ENCODE peak calls at places on chromosomes 13 and 19, in ten cellular contexts. G, Z, B, K, H, S, P, T, O and F are unnamed samples.

GRCh38 chr13:28339419-28339818 is 155.5 kb downstream of the FLT1 start:
- DNase-seq in P (no peak), K (no peak), T (no peak), S (peak), O (no peak), G (no peak), B (no peak), H (no peak), Z (no peak), F (no peak)

GRCh38 chr19:45403781-45404556 is 900 bp downstream of the PPP1R13L start:
- DNase-seq in O (peak), B (no peak), Z (peak), P (peak), G (peak), K (peak), S (peak), H (no peak), T (no peak), F (peak)

GRCh38 chr13:83568019-83568418 is 314.3 kb downstream of the SLITRK1 start:
- DNase-seq in T (no peak), H (no peak), B (no peak), G (no peak), Z (no peak), P (no peak), K (no peak), O (no peak), S (no peak), F (no peak)

GRCh38 chr19:1446713-1447564 is 3.0 kb upstream of the APC2 start:
- DNase-seq in P (peak), H (no peak), Z (no peak), B (no peak), O (peak), G (peak), K (no peak), T (no peak), S (no peak), F (no peak)

GRCh38 chr19:31349160-31349881 is at the start of gene TSHZ3:
- DNase-seq in P (peak), O (no peak), H (no peak), S (peak), B (peak), K (no peak), Z (peak), G (no peak), T (peak), F (peak)

GRCh38 chr19:16849168-16849567 is 20.0 kb downstream of the SIN3B start:
- DNase-seq in H (no peak), P (no peak), O (no peak), Z (no peak), T (no peak), B (no peak), S (no peak), K (no peak), G (no peak), F (no peak)

GRCh38 chr13:111383591-111384440 is 63.4 kb downstream of the TEX29 start:
- DNase-seq in P (no peak), G (no peak), O (no peak), T (no peak), Z (no peak), S (no peak), B (no peak), H (no peak), K (no peak), F (peak)

GRCh38 chr19:19342086-19343015 is 21.7 kb downstream of the MAU2 start:
- DNase-seq in Z (no peak), O (peak), G (peak), T (no peak), H (no peak), B (peak), K (no peak), P (peak), S (peak), F (peak)

GRCh38 chr13:77309254-77309653 is 17.6 kb downstream of the MYCBP2 start:
- DNase-seq in K (no peak), G (no peak), T (no peak), Z (no peak), S (no peak), O (no peak), H (no peak), B (no peak), P (no peak), F (no peak)